ENCODE peak calls at places on chromosomes 13 and 19, in five cellular contexts. I is stomach, N is left lung, E is fibroblast of pulmonary artery, C is AG09319. S is an unnamed sample.

GRCh38 chr13:45352031-45352430 is 11.0 kb upstream of the TPT1 start:
- DNase-seq in I (no peak), N (no peak), E (no peak), C (no peak), S (no peak)

GRCh38 chr19:42184401-42184861 is 33.0 kb downstream of the DEDD2 start:
- DNase-seq in I (peak), N (peak), E (peak), C (peak), S (peak)

GRCh38 chr19:6056282-6056741 is 54.0 kb downstream of the RFX2 start:
- DNase-seq in I (no peak), N (peak), E (no peak), C (no peak), S (peak)

GRCh38 chr13:76289558-76289957 is 596.6 kb downstream of the KCTD12 start:
- DNase-seq in I (no peak), N (no peak), E (no peak), C (peak), S (no peak)

GRCh38 chr19:38544569-38545315 is 73.0 kb downstream of the MAP4K1 start:
- DNase-seq in I (no peak), N (peak), E (peak), C (peak), S (no peak)

GRCh38 chr19:16470911-16471811 is 609 bp downstream of the EPS15L1 start:
- DNase-seq in I (no peak), N (no peak), E (peak), C (no peak), S (no peak)

GRCh38 chr13:43316997-43317396 is 293.6 kb downstream of the DNAJC15 start:
- DNase-seq in I (no peak), N (no peak), E (peak), C (no peak), S (no peak)

GRCh38 chr13:35787937-35788336 is 311.4 kb upstream of the MAB21L1 start:
- DNase-seq in I (no peak), N (no peak), E (peak), C (no peak), S (no peak)

GRCh38 chr19:42313096-42313839 is at the start of gene TMEM145:
- DNase-seq in I (peak), N (no peak), E (peak), C (no peak), S (no peak)

GRCh38 chr13:95505976-95506375 is 46.5 kb upstream of the CLDN10 start:
- DNase-seq in I (no peak), N (no peak), E (no peak), C (no peak), S (no peak)

GRCh38 chr19:11364935-11365334 is 9.5 kb upstream of the SWSAP1 start:
- DNase-seq in I (no peak), N (no peak), E (no peak), C (no peak), S (no peak)

GRCh38 chr13:94712812-94713555 is 639 bp upstream of the SOX21 start:
- DNase-seq in I (peak), N (peak), E (peak), C (peak), S (no peak)

GRCh38 chr13:50127017-50127725 is 111.9 kb downstream of the KCNRG start:
- DNase-seq in I (peak), N (peak), E (peak), C (no peak), S (peak)

GRCh38 chr13:50452761-50453160 is 390.7 kb downstream of the DLEU7 start:
- DNase-seq in I (no peak), N (no peak), E (no peak), C (no peak), S (no peak)

GRCh38 chr19:44692379-44692721 is 6.6 kb upstream of the CEACAM16 start:
- DNase-seq in I (no peak), N (no peak), E (no peak), C (no peak), S (no peak)

GRCh38 chr13:40389081-40389641 is 277.3 kb downstream of the FOXO1 start:
- DNase-seq in I (no peak), N (no peak), E (no peak), C (no peak), S (peak)

GRCh38 chr13:106680796-106681482 is 113.0 kb upstream of the ARGLU1 start:
- DNase-seq in I (no peak), N (no peak), E (no peak), C (no peak), S (no peak)

GRCh38 chr19:447064-447426 is 13.8 kb downstream of the SHC2 start:
- DNase-seq in I (no peak), N (peak), E (no peak), C (no peak), S (no peak)

GRCh38 chr13:51269039-51269438 is 46.8 kb downstream of the FAM124A start:
- DNase-seq in I (no peak), N (no peak), E (peak), C (no peak), S (no peak)

GRCh38 chr19:52897149-52897935 is at the start of gene ZNF320:
- DNase-seq in I (peak), N (peak), E (peak), C (peak), S (peak)

GRCh38 chr19:43755256-43755801 is 567 bp upstream of the SMG9 start:
- DNase-seq in I (peak), N (peak), E (peak), C (no peak), S (peak)

GRCh38 chr13:49421391-49421790 is 22.5 kb downstream of the CAB39L start:
- DNase-seq in I (no peak), N (no peak), E (peak), C (no peak), S (no peak)

GRCh38 chr13:107807306-107808073 is 407.8 kb downstream of the LIG4 start:
- DNase-seq in I (no peak), N (no peak), E (peak), C (no peak), S (no peak)

DNA sequence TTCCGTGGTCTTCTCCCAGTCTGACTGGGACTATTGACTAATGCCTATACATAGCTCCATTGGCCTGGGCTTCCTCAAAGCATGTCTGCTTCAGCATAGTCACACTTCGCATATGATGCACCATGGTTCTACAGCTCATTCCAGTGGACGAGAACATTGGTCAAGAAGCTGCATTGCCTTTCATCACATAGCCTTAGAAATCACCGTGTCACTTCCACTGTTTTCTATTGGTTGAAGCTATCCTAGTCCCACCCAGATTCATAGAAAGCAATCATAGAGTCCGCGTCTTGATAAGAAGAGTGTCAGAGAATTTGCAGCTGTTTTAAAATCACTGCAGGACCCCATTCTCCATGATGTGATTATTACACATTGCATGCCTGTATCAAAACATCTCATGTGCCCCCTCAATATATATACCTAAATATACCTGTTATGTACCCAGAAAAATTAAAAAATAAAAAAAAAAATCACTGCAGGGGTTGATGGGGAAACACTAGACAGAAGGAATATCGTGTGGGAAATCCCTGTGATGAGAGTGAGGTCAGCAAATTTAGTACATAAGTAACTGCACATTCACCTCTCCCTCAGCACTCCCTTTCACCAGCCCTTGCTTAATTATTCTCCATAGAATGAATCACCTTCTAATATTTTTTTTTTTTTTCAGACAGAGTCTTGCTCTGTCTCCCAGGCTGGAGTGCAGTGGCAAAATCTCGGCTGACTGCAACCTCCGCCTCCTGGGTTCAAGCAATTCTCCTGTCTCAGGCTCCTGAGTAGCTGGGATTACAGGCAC is 2.1 kb upstream of the ARHGAP33 start:
- DNase-seq in I (no peak), N (no peak), E (peak), C (no peak), S (no peak)
- TF ChIP-seq CTCF in I (no peak), N (no peak), E (no peak), C (no peak), S (no peak)

GRCh38 chr19:19064098-19064722 is 416 bp downstream of the SLC25A42 start:
- DNase-seq in I (no peak), N (no peak), E (no peak), C (no peak), S (no peak)
- TF ChIP-seq CTCF in I (no peak), N (no peak), E (peak), C (peak), S (peak)

GRCh38 chr13:30744686-30745085 is 9.3 kb downstream of the ALOX5AP start:
- DNase-seq in I (no peak), N (no peak), E (no peak), C (no peak), S (no peak)

GRCh38 chr13:30745917-30746686 is 10.8 kb downstream of the ALOX5AP start:
- DNase-seq in I (no peak), N (no peak), E (no peak), C (no peak), S (no peak)

GRCh38 chr13:30744056-30744684 is 8.8 kb downstream of the ALOX5AP start:
- DNase-seq in I (peak), N (peak), E (no peak), C (no peak), S (peak)

GRCh38 chr13:30742896-30743295 is 7.6 kb downstream of the ALOX5AP start:
- DNase-seq in I (no peak), N (no peak), E (no peak), C (no peak), S (no peak)

DNA sequence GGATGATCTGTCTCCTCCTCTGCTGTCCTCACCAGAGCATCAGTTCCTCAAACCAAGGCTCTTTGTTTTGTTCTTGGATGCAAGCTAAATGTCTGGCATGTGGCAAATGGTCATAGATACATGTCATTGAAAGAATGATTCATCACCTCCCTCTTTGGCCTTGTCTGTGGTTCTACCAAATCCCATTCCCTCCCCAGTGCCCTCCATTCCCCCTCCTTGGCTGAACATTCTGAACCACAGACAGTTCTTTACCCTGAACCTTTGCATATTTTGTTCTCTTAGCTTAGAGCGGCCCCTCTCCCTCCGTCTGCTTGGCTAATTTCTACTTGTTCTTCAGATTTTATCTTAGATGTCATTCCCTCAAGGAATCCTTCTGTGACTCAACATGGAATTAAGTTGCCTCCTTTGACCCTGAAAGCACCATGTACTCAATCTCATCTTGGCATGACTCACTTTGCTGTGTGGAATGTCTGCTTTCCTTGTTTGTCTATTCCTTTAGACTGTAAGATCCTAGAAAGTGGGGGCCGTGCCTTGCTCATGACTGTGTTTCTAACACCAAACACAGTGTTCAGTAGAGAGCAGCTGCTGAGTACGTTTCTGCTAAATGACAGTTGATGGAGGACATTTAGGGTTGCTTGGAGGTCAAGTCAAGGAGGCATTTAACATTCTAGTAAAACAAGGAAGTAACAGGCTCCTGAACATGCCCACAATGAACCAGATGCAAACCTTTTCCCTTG is 8.1 kb downstream of the ALOX5AP start:
- DNase-seq in I (peak), N (no peak), E (peak), C (peak), S (no peak)
- TF ChIP-seq CTCF in I (no peak), N (no peak), E (no peak), C (no peak), S (no peak)

DNA sequence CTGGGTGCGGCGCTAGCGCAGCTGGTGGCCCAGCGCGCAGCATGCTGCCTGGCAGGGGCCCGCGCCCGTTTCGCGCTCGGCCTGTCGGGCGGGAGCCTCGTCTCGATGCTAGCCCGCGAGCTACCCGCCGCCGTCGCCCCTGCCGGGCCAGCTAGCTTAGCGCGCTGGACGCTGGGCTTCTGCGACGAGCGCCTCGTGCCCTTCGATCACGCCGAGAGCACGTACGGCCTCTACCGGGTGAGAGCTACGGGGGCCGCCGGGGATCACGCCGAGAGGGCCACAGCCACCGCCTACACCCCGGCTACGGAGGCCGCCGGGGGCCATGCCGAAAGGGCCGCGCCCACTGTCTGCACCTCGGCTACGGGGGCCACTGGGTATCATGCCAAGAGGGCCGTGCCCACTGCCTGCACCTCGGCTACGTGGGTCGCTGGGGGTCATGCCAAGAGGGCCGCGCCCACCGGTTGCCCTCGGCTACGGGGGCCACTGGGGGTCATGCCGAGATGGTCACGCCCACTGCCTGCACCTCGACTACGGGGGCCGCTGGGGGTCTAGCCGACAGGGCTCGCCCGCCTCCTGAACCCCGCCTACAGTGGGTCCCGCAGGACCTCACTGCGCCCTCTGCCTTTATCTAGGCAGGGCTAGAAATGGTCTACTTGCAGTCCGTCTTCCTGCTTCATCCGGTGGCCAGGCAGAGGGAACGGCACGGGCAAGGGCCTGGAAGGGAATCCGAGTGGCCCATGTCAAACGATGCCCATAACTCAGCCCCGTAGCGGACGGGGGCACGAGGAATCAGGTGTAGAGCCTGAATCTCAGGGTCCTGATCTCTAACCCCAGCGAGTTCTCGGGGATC is 500 bp downstream of the PGLS start:
- DNase-seq in I (peak), N (peak), E (peak), C (peak), S (peak)
- TF ChIP-seq CTCF in I (no peak), N (no peak), E (peak), C (peak), S (no peak)

DNA sequence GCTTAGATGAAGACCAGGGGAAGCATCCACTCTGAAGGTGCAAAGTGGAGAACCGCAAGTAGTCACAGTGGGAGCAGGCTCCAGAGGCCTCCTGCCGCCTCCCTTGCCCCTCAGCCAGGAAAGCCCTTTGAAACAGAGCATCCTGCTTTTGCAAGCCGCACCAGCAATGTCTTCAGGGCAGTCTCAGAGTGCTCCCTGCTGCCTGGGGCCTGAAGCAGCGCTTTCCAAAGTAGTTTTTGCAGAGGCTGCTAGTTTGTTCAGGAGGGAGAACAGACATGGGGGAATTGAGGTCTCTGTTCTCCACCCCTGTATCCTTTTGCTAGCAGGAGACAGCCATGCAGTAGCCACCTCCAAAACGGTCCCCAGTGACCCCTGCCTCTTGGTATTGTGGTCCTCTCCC is 15.8 kb upstream of the POP4 start:
- DNase-seq in I (no peak), N (no peak), E (no peak), C (no peak), S (no peak)
- TF ChIP-seq CTCF in I (no peak), N (no peak), E (no peak), C (no peak), S (no peak)

DNA sequence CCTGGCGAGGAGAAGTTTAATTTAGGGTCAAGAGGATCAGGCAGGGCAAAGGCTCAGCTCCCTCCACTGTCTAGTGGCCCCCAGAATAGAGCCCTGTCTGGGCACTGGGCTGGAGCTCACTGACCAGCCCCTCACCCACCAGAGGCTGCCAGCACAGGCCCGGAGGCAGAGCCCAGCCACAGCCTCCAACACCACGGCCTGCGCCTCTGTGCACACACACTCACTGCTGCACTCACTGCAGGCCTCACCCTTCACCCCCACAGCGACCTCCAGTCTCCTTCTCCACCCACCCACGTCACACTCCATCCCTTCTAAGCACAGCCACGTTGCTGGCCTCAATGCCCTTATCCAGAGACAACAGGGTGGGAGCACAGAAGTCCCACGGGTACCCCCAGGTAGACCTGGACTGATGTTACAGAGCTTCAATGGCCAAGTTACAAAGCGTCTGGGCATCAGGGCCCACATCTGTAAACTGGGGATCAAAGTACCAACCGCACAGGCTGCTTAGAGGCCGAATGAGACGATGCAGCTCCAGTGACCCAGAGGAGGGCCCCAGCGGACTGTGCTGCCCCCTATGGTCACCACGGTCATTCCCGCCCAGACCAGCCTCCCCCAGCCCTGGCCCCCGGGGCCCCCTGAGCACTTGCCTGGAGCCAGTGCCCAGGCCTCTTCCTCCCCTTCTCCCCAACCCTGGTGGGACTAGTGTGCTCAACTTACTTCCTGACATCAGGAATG is 4.5 kb upstream of the PRKD2 start:
- DNase-seq in I (no peak), N (peak), E (no peak), C (no peak), S (no peak)
- TF ChIP-seq CTCF in I (no peak), N (no peak), E (no peak), C (no peak), S (no peak)

GRCh38 chr13:37069597-37070103 is 10.2 kb upstream of the SUPT20H start:
- DNase-seq in I (no peak), N (peak), E (no peak), C (no peak), S (no peak)

GRCh38 chr13:37070145-37070695 is 10.7 kb upstream of the SUPT20H start:
- DNase-seq in I (no peak), N (no peak), E (no peak), C (no peak), S (no peak)

GRCh38 chr13:37067874-37068273 is 8.4 kb upstream of the SUPT20H start:
- DNase-seq in I (no peak), N (no peak), E (no peak), C (no peak), S (no peak)

GRCh38 chr13:37070956-37071355 is 11.5 kb upstream of the SUPT20H start:
- DNase-seq in I (no peak), N (no peak), E (no peak), C (no peak), S (no peak)

GRCh38 chr13:37068962-37069361 is 9.5 kb upstream of the SUPT20H start:
- DNase-seq in I (no peak), N (no peak), E (peak), C (no peak), S (no peak)
- TF ChIP-seq CTCF in I (no peak), N (peak), E (peak), C (peak), S (no peak)

GRCh38 chr19:13839193-13839937 is 37.6 kb upstream of the NANOS3 start:
- DNase-seq in I (peak), N (peak), E (peak), C (no peak), S (peak)
- TF ChIP-seq CTCF in I (no peak), N (no peak), E (no peak), C (no peak), S (no peak)

S was measured in natural killer cell.